ENCODE peak calls at places on chromosomes 6 and 20, in six cellular contexts. F is left ventricle myocardium inferior; K is H1; E is astrocyte; P is breast epithelium; O is CD4-positive, CD25-positive, alpha-beta regulatory T cell. L is an unnamed sample. For H3K27me3, the result is how much of the 10 kb centered on the place peaks cover.

GRCh38 chr20:6045566-6045965 is 8.3 kb downstream of the LRRN4 start:
- DNase-seq in E (peak), O (no peak), P (no peak), F (no peak), K (no peak), L (no peak)

GRCh38 chr6:3847521-3847920 is 1.7 kb upstream of the FAM50B start:
- DNase-seq in P (no peak), E (no peak), O (peak), K (no peak), F (no peak), L (no peak)

GRCh38 chr6:2854394-2854982 is 12.8 kb upstream of the SERPINB1 start:
- DNase-seq in E (no peak), F (no peak), K (no peak), O (no peak), P (no peak), L (no peak)

GRCh38 chr20:51480507-51481270 is 61.8 kb downstream of the NFATC2 start:
- DNase-seq in F (no peak), O (peak), K (no peak), E (no peak), P (no peak), L (no peak)

GRCh38 chr20:5987383-5987782 is 36.9 kb downstream of the MCM8 start:
- DNase-seq in F (no peak), P (no peak), E (no peak), O (no peak), K (no peak), L (no peak)

GRCh38 chr6:169536446-169537170 is 165.2 kb downstream of the WDR27 start:
- DNase-seq in P (no peak), F (no peak), K (no peak), E (peak), O (no peak), L (no peak)

GRCh38 chr20:16293590-16293989 is 279.7 kb downstream of the KIF16B start:
- DNase-seq in O (no peak), K (no peak), P (no peak), F (no peak), E (no peak), L (no peak)

GRCh38 chr20:61332016-61332975 is 80.2 kb downstream of the CDH4 start:
- DNase-seq in P (no peak), K (no peak), O (no peak), E (peak), F (no peak), L (no peak)

GRCh38 chr20:44186674-44187053 is 324 bp downstream of the JPH2 start:
- DNase-seq in O (no peak), F (no peak), E (no peak), K (no peak), P (no peak), L (no peak)

GRCh38 chr20:53751394-53752368 is 158.0 kb upstream of the ZNF217 start:
- DNase-seq in E (no peak), K (no peak), F (no peak), O (peak), P (no peak), L (no peak)

GRCh38 chr6:24403501-24403824 is 727 bp downstream of the MRS2 start:
- DNase-seq in K (no peak), O (no peak), P (no peak), E (no peak), F (no peak), L (no peak)

GRCh38 chr6:37049990-37050853 is 44.8 kb downstream of the FGD2 start:
- DNase-seq in E (no peak), P (no peak), K (no peak), F (peak), O (peak), L (peak)

GRCh38 chr20:25622049-25622448 is 1.8 kb downstream of the NANP start:
- DNase-seq in K (no peak), P (no peak), E (no peak), F (no peak), O (no peak), L (no peak)

GRCh38 chr6:85580878-85581267 is 12.8 kb downstream of the SNX14 start:
- DNase-seq in O (no peak), F (peak), P (no peak), K (no peak), E (peak), L (no peak)

GRCh38 chr6:111823831-111824607 is 49.2 kb downstream of the FYN start:
- DNase-seq in K (no peak), F (no peak), P (no peak), O (no peak), E (peak), L (no peak)

GRCh38 chr6:34317172-34317477 is 68.3 kb upstream of the SMIM29 start:
- DNase-seq in F (no peak), O (no peak), E (no peak), P (no peak), K (no peak), L (no peak)

GRCh38 chr20:40081653-40082052 is 607.4 kb downstream of the MAFB start:
- DNase-seq in F (no peak), O (no peak), K (no peak), E (no peak), P (no peak), L (no peak)

GRCh38 chr6:135577059-135577538 is 79.6 kb upstream of the AHI1 start:
- DNase-seq in F (no peak), K (no peak), O (no peak), E (no peak), P (no peak), L (no peak)

GRCh38 chr20:58102252-58102651 is 126.2 kb downstream of the ANKRD60 start:
- DNase-seq in K (no peak), E (peak), F (no peak), O (no peak), P (no peak), L (no peak)

GRCh38 chr6:63529498-63529897 is 42.8 kb upstream of the LOC128125822 start:
- DNase-seq in F (no peak), K (no peak), P (no peak), O (peak), E (peak), L (no peak)

GRCh38 chr6:63530984-63531383 is 41.3 kb upstream of the LOC128125822 start:
- DNase-seq in F (no peak), P (no peak), O (no peak), K (no peak), E (no peak), L (no peak)

GRCh38 chr6:63537126-63537958 is 34.9 kb upstream of the LOC128125822 start:
- DNase-seq in P (no peak), K (no peak), O (no peak), F (no peak), E (no peak), L (no peak)

GRCh38 chr6:63533952-63534351 is 38.3 kb upstream of the LOC128125822 start:
- DNase-seq in P (no peak), O (no peak), K (no peak), F (no peak), E (no peak), L (no peak)

GRCh38 chr6:63533026-63533425 is 39.3 kb upstream of the LOC128125822 start:
- DNase-seq in F (no peak), K (no peak), P (no peak), E (no peak), O (no peak), L (no peak)
- H3K27me3 ChIP-seq in F (under half), K (under half), P (under half), E (under half), O (under half), L (under half)

DNA sequence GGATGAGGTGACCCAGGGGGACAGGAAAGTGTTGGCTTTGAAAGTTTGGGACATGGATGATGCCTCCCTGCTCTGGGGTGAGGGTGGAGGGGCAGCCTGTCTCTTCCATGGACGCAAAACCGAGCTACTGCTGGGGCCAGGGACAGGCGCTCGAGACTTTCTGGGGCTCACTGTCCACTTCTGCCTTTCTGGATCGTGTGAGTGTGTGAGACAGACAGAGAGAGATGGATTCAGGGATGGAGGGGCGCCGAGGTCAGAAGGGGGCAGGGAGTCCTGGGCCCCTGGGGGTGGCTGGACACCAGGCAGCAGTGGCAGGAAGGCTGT is 78.0 kb upstream of the GATA5 start:
- DNase-seq in E (no peak), K (no peak), F (no peak), P (no peak), O (no peak), L (no peak)
- H3K27me3 ChIP-seq in E (under half), K (under half), F (half or more), P (under half), O (under half), L (under half)

DNA sequence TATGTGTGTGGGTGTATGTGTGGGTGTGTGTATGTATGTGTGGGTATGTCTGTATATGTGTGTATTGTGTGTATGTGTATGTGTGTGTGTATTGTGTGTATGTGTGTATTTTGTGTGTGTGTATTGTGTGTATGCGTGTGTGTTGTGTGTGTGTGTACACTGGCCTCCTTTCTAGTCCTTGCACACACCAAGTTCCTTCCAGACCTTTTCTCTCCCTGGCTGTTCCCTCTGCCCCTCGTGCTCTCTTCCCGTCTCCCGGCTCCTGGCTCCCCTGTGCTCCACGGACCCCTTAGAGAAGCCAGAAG is 11.4 kb downstream of the VSTM2L start:
- DNase-seq in K (no peak), O (no peak), P (no peak), F (no peak), E (no peak), L (no peak)
- H3K27me3 ChIP-seq in K (under half), O (under half), P (under half), F (half or more), E (under half), L (under half)

DNA sequence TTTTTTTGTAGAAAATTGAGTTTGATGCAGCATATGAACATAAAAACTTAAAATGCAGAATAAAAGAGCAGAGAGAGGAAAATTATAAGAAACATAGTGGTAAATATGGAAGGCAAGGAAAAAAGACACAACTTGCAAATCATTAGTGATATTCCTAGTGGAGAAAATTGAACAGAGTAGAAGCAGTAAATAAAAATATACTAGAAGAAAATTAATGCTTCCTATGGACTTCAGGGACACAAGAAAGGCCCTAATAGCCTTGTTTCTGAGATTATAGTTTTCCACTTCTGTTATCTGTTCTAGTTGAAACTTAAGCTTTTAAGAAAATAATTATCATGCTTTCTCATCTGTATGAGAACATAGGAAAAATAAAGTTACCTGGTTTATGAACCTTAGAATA is 25.6 kb upstream of the ADIG start:
- DNase-seq in F (no peak), K (no peak), O (no peak), P (no peak), E (no peak), L (no peak)
- H3K27me3 ChIP-seq in F (under half), K (under half), O (under half), P (under half), E (under half), L (under half)

GRCh38 chr6:168495133-168495532 is 54.1 kb downstream of the SMOC2 start:
- DNase-seq in E (no peak), F (no peak), O (no peak), P (no peak), K (no peak), L (no peak)
- H3K27me3 ChIP-seq in E (under half), F (under half), O (under half), P (under half), K (under half), L (under half)